ENCODE peak calls at places on chromosomes 3 and 15, in six cellular contexts. J, U, Y, I, E and X are unnamed samples.

GRCh38 chr3:149277338-149277813 is 55.7 kb upstream of the CP start:
- DNase-seq in U (no peak), J (peak), I (no peak), Y (no peak), E (peak), X (no peak)

GRCh38 chr3:27311400-27311799 is 57.8 kb downstream of the NEK10 start:
- DNase-seq in E (no peak), Y (no peak), I (no peak), J (peak), U (no peak), X (no peak)

GRCh38 chr3:106262976-106263375 is 394.2 kb upstream of the CBLB start:
- DNase-seq in Y (no peak), I (no peak), J (no peak), E (no peak), U (no peak), X (no peak)

GRCh38 chr3:137471130-137471529 is 293.0 kb upstream of the SOX14 start:
- DNase-seq in U (no peak), Y (no peak), I (no peak), J (no peak), E (no peak), X (no peak)

GRCh38 chr15:75104804-75105557 is 81.6 kb downstream of the PPCDC start:
- DNase-seq in J (peak), U (no peak), I (no peak), Y (no peak), E (peak), X (peak)

GRCh38 chr15:75038948-75039533 is 15.7 kb downstream of the PPCDC start:
- DNase-seq in U (no peak), Y (no peak), I (no peak), E (no peak), J (no peak), X (no peak)

GRCh38 chr3:87225659-87226058 is 1.4 kb upstream of the CHMP2B start:
- DNase-seq in J (no peak), E (peak), U (peak), Y (no peak), I (no peak), X (no peak)

GRCh38 chr15:29822100-29822684 is at the start of gene TJP1:
- DNase-seq in U (peak), J (peak), Y (peak), E (peak), I (peak), X (no peak)

GRCh38 chr3:134030382-134030753 is 643 bp upstream of the SLCO2A1 start:
- DNase-seq in I (no peak), E (peak), Y (no peak), U (no peak), J (no peak), X (no peak)

GRCh38 chr15:63042879-63043340 is 363 bp downstream of the TPM1 start:
- DNase-seq in E (peak), U (no peak), I (no peak), J (no peak), Y (no peak), X (peak)

GRCh38 chr15:63041402-63041977 is 1.1 kb upstream of the TPM1 start:
- DNase-seq in U (no peak), J (no peak), Y (no peak), I (no peak), E (no peak), X (no peak)

GRCh38 chr15:63043391-63044076 is 987 bp downstream of the TPM1 start:
- DNase-seq in I (peak), J (no peak), Y (no peak), U (peak), E (peak), X (peak)

GRCh38 chr15:63040954-63041353 is 1.6 kb upstream of the TPM1 start:
- DNase-seq in J (no peak), E (no peak), Y (no peak), I (no peak), U (peak), X (no peak)

GRCh38 chr15:63041982-63042878 is at the start of gene TPM1:
- DNase-seq in I (peak), Y (peak), E (peak), J (peak), U (peak), X (peak)
- TF ChIP-seq CTCF in I (no peak), Y (no peak), E (no peak), J (no peak), U (peak), X (no peak)

GRCh38 chr15:99980791-99981190 is 247.6 kb upstream of the LYSMD4 start:
- DNase-seq in J (no peak), Y (no peak), E (no peak), U (no peak), I (no peak), X (no peak)

GRCh38 chr15:99981839-99982658 is 248.8 kb upstream of the LYSMD4 start:
- DNase-seq in U (no peak), Y (no peak), J (no peak), I (no peak), E (no peak), X (no peak)

GRCh38 chr15:99982662-99983061 is 249.4 kb upstream of the LYSMD4 start:
- DNase-seq in U (no peak), Y (no peak), I (no peak), J (no peak), E (no peak), X (no peak)

GRCh38 chr15:99979371-99979770 is 246.1 kb upstream of the LYSMD4 start:
- DNase-seq in I (no peak), E (no peak), J (no peak), Y (no peak), U (no peak), X (no peak)

GRCh38 chr15:99981223-99981647 is 248.0 kb upstream of the LYSMD4 start:
- DNase-seq in J (no peak), Y (no peak), U (no peak), I (no peak), E (no peak), X (no peak)
- TF ChIP-seq CTCF in J (no peak), Y (no peak), U (no peak), I (no peak), E (no peak), X (no peak)

DNA sequence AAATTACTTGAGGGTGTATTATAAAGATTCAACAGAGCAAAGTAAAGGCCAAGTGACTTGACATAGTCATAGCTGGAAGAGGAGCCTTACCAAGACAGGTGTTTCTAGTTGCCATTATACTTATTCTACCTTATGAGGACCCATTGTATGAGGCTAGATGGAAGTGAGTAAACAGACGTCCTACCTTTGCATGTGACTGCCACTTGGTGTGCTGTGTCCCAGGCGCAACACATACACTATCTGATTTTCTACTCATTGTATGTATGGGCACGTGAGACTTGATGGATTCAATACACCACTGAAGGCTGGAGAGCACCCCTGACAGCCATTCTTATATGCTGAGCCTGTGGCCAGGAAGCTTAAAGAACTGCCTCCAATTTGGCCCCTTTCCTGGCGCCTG is 40.5 kb downstream of the BOC start:
- DNase-seq in Y (no peak), I (no peak), J (no peak), U (no peak), E (no peak), X (no peak)
- TF ChIP-seq CTCF in Y (no peak), I (no peak), J (no peak), U (no peak), E (no peak), X (no peak)

GRCh38 chr3:129164500-129164899 is 3.6 kb upstream of the ISY1 start:
- DNase-seq in E (no peak), J (no peak), U (no peak), I (no peak), Y (no peak), X (no peak)

GRCh38 chr3:129160891-129161859 is at the start of gene ISY1:
- DNase-seq in Y (peak), J (peak), E (peak), U (peak), I (peak), X (peak)

GRCh38 chr3:129166579-129167332 is 5.9 kb upstream of the ISY1 start:
- DNase-seq in I (no peak), Y (no peak), E (no peak), J (no peak), U (no peak), X (no peak)

GRCh38 chr3:129161860-129162271 is 1.0 kb upstream of the ISY1 start:
- DNase-seq in E (peak), J (no peak), I (no peak), Y (no peak), U (no peak), X (peak)

GRCh38 chr3:129162729-129163579 is 2.1 kb upstream of the ISY1 start:
- DNase-seq in E (no peak), I (no peak), Y (no peak), J (no peak), U (no peak), X (no peak)
- TF ChIP-seq CTCF in E (no peak), I (no peak), Y (no peak), J (peak), U (no peak), X (peak)

GRCh38 chr3:4655145-4656045 is 162.2 kb downstream of the ITPR1 start:
- DNase-seq in Y (no peak), I (no peak), U (no peak), E (no peak), J (no peak), X (no peak)

GRCh38 chr3:4656646-4657318 is 163.6 kb downstream of the ITPR1 start:
- DNase-seq in Y (no peak), J (no peak), E (no peak), I (no peak), U (no peak), X (no peak)

GRCh38 chr3:4660936-4661335 is 167.8 kb downstream of the ITPR1 start:
- DNase-seq in I (no peak), U (no peak), J (no peak), E (no peak), Y (no peak), X (no peak)

GRCh38 chr3:4656059-4656458 is 162.9 kb downstream of the ITPR1 start:
- DNase-seq in U (peak), I (peak), Y (peak), E (peak), J (peak), X (peak)
- TF ChIP-seq CTCF in U (peak), I (peak), Y (peak), E (peak), J (peak), X (peak)

GRCh38 chr3:178189854-178190253 is 346.4 kb upstream of the KCNMB2 start:
- DNase-seq in E (no peak), U (no peak), I (no peak), J (no peak), Y (no peak), X (no peak)
- TF ChIP-seq CTCF in E (no peak), U (no peak), I (no peak), J (no peak), Y (no peak), X (no peak)

DNA sequence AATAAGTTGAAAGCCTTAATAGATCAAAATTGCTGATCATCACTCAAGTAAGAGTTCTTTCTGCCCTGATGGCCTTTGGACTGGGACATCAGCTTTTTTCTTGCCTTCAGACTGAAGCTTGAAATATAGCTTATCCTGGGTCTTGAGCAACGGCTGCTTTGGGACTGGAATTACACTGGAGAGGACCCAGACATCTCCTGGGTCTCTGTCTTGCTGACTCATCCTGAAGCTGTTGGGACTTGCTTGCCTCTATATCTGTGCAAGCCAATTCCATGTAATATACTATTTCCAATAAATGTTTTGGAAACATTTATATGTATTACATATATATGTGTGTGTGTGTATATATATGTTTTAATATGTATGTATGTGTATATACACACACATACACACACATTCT is 260.2 kb downstream of the PDZRN3 start:
- DNase-seq in I (no peak), E (no peak), J (no peak), U (no peak), Y (no peak), X (no peak)
- TF ChIP-seq CTCF in I (no peak), E (no peak), J (no peak), U (no peak), Y (no peak), X (no peak)

GRCh38 chr15:39465843-39466242 is 115.0 kb upstream of the THBS1 start:
- DNase-seq in J (no peak), U (no peak), I (no peak), Y (no peak), E (no peak), X (no peak)

GRCh38 chr15:39468341-39468740 is 112.5 kb upstream of the THBS1 start:
- DNase-seq in I (peak), U (no peak), E (no peak), Y (no peak), J (no peak), X (no peak)

GRCh38 chr15:39468828-39469227 is 112.1 kb upstream of the THBS1 start:
- DNase-seq in E (no peak), J (no peak), U (no peak), Y (no peak), I (no peak), X (no peak)

GRCh38 chr15:39462691-39463090 is 118.2 kb upstream of the THBS1 start:
- DNase-seq in Y (no peak), J (no peak), I (no peak), E (no peak), U (no peak), X (no peak)

GRCh38 chr15:39466428-39466827 is 114.5 kb upstream of the THBS1 start:
- DNase-seq in U (peak), I (peak), Y (peak), J (no peak), E (peak), X (no peak)
- TF ChIP-seq CTCF in U (no peak), I (no peak), Y (no peak), J (no peak), E (no peak), X (no peak)